ENCODE peak calls at places on chromosomes 5 and 9, in ten cellular contexts. W is K562, H is uterus, K is thyroid gland, C is Peyer's patch, U is esophagus squamous epithelium, N is HCT116, V is right lobe of liver, B is IMR-90, D is tibial nerve. X is an unnamed sample. For H3K4me1, the result is how much of the 10 kb centered on the place peaks cover.

GRCh38 chr9:75001719-75002421 is 26.2 kb downstream of the CARNMT1 start:
- DNase-seq in U (no peak), K (no peak), H (peak), B (peak), C (no peak), D (no peak), N (peak), V (no peak), W (peak), X (no peak)

GRCh38 chr5:44935262-44935661 is 126.5 kb downstream of the MRPS30 start:
- DNase-seq in K (no peak), C (no peak), U (no peak), H (no peak), B (no peak), N (peak), D (no peak), V (no peak), W (no peak), X (no peak)

GRCh38 chr9:102855646-102856045 is 139.5 kb upstream of the CYLC2 start:
- DNase-seq in N (no peak), U (no peak), C (no peak), W (no peak), H (no peak), K (no peak), D (no peak), B (no peak), V (no peak), X (no peak)

GRCh38 chr5:96408276-96408777 is 24.7 kb downstream of the PCSK1 start:
- DNase-seq in B (peak), U (no peak), V (no peak), W (no peak), N (no peak), H (no peak), D (no peak), K (no peak), C (no peak), X (no peak)

GRCh38 chr9:34513567-34514214 is 9.1 kb downstream of the ENHO start:
- DNase-seq in C (no peak), D (no peak), W (no peak), H (no peak), N (no peak), V (no peak), K (no peak), B (no peak), U (no peak), X (no peak)

GRCh38 chr9:87152206-87152605 is 204.9 kb upstream of the GAS1 start:
- DNase-seq in W (no peak), N (no peak), C (no peak), U (no peak), K (no peak), H (no peak), B (no peak), V (no peak), D (no peak), X (no peak)

GRCh38 chr5:149219584-149219983 is 52.1 kb upstream of the AFAP1L1 start:
- DNase-seq in K (no peak), D (no peak), U (no peak), N (no peak), B (no peak), H (no peak), C (no peak), V (no peak), W (no peak), X (no peak)

GRCh38 chr5:31638748-31639418 is at the start of gene PDZD2:
- DNase-seq in B (peak), N (peak), U (no peak), C (peak), W (peak), H (peak), D (peak), K (peak), V (peak), X (peak)

GRCh38 chr9:110148384-110148783 is 59.6 kb downstream of the C9orf152 start:
- DNase-seq in V (no peak), B (peak), H (no peak), W (no peak), N (no peak), C (no peak), K (no peak), U (no peak), D (no peak), X (no peak)

GRCh38 chr9:121485618-121486531 is 13.8 kb downstream of the GGTA1 start:
- DNase-seq in W (peak), V (no peak), H (no peak), B (no peak), C (no peak), U (no peak), N (no peak), D (no peak), K (no peak), X (no peak)

GRCh38 chr9:105405514-105406131 is 42.2 kb upstream of the FSD1L start:
- DNase-seq in D (no peak), C (no peak), H (no peak), B (peak), U (no peak), K (no peak), V (no peak), N (no peak), W (no peak), X (no peak)

GRCh38 chr5:160291467-160291866 is 20.9 kb downstream of the CCNJL start:
- DNase-seq in C (no peak), N (no peak), K (no peak), H (no peak), W (no peak), B (no peak), D (no peak), U (no peak), V (no peak), X (no peak)
- H3K4me3 ChIP-seq in C (no peak), N (no peak), K (no peak), H (no peak), W (no peak), B (no peak), D (no peak), U (no peak), V (no peak), X (no peak)

DNA sequence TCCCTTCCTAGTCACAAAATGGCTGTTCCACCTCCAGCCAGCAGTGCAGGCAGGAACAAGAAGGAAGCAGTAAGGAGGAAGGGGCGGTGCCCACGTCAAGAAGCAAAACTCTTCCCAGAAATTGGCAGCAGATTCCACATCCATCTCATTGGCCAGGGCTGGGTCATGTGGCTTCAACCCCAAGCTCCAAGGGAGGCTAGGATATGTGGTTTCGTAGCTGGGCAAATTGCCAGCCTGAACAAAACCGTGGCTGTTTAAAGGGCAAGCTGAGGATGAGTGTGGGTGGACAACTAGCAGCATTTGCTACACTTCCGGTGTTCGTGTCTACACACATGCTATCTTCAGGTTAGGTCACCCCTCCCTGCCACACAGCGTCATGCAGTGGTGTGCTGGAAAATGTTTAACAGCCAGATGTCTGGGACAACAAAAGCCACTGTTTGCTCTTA is 92.1 kb upstream of the MAP1B start:
- DNase-seq in N (peak), H (peak), K (no peak), W (peak), C (no peak), U (no peak), D (no peak), V (no peak), B (peak), X (peak)
- TF ChIP-seq POLR2A in N (no peak), H (no peak), K (no peak), W (no peak), C (no peak), U (no peak), D (no peak), V (no peak), B (no peak), X (no peak)

GRCh38 chr5:134103397-134103796 is 11.1 kb upstream of the TCF7 start:
- DNase-seq in K (no peak), H (no peak), V (no peak), N (no peak), W (no peak), C (no peak), B (no peak), D (no peak), U (no peak), X (no peak)
- H3K4me1 ChIP-seq in K (under half), H (under half), V (under half), N (under half), W (under half), C (under half), B (under half), D (under half), U (under half), X (under half)

GRCh38 chr9:76898786-76899185 is 7.1 kb downstream of the PRUNE2 start:
- DNase-seq in U (no peak), D (no peak), V (no peak), B (no peak), N (no peak), C (no peak), K (no peak), W (no peak), H (no peak), X (no peak)
- H3K4me3 ChIP-seq in U (no peak), D (no peak), V (no peak), B (no peak), N (no peak), C (no peak), K (no peak), W (no peak), H (no peak), X (no peak)

GRCh38 chr5:128537999-128538248 is at the start of gene FBN2:
- DNase-seq in C (no peak), H (no peak), V (no peak), N (no peak), U (no peak), D (no peak), W (no peak), K (no peak), B (no peak), X (no peak)
- TF ChIP-seq POLR2A in C (no peak), H (no peak), V (no peak), N (no peak), U (no peak), D (no peak), W (no peak), K (no peak), B (peak), X (no peak)

DNA sequence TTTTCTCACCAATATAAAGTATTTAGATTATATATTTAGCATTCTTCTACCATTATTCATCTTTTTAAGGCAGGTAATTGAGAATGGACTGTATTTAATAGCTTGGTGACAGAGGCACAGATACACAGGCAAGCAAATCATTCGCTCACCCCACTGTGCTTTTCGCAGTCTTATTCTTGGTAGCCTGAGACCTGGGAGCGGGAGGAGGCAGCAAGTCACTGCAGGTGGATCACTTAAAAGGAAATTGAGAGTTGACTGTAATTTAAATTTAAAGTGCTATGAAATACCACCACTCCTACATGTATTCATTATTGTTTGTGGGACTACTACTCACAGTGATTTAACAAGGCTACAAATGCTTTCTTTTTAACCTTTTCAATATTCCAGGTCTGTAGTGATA is 9.7 kb downstream of the RICTOR start:
- DNase-seq in K (no peak), D (no peak), N (no peak), W (no peak), U (no peak), B (no peak), H (no peak), V (no peak), C (no peak), X (no peak)
- H3K4me1 ChIP-seq in K (under half), D (under half), N (under half), W (under half), U (under half), B (under half), H (under half), V (under half), C (under half), X (half or more)

X was measured in heart left ventricle.